ENCODE peak calls at places on chromosomes 7 and 10, in five cellular contexts. X, A, W, Z and L are unnamed samples.

GRCh38 chr7:30925913-30926312 is 14.3 kb downstream of the AQP1 start:
- DNase-seq in X (no peak), A (no peak), W (no peak), Z (no peak), L (peak; percentile 88)

GRCh38 chr7:226281-226882 is 34.0 kb downstream of the FAM20C start:
- DNase-seq in X (no peak), A (no peak), W (no peak), Z (no peak), L (no peak)

GRCh38 chr7:27156508-27156898 is at the start of gene HOXA7:
- DNase-seq in X (no peak), A (no peak), W (no peak), Z (no peak), L (peak; percentile 56)

GRCh38 chr7:26515462-26515861 is 223.8 kb downstream of the SNX10 start:
- DNase-seq in X (no peak), A (no peak), W (no peak), Z (no peak), L (peak; percentile 52)

GRCh38 chr7:2063562-2064360 is 169.0 kb downstream of the MAD1L1 start:
- DNase-seq in X (no peak), A (no peak), W (no peak), Z (no peak), L (peak; percentile 75)

GRCh38 chr10:128498746-128499145 is 372.5 kb upstream of the MKI67 start:
- DNase-seq in X (no peak), A (no peak), W (no peak), Z (no peak), L (no peak)

GRCh38 chr7:116315293-116315692 is 105.0 kb downstream of the TES start:
- DNase-seq in X (no peak), A (no peak), W (no peak), Z (no peak), L (no peak)

GRCh38 chr7:148699024-148699771 is 495 bp downstream of the CUL1 start:
- DNase-seq in X (peak; percentile 65), A (no peak), W (no peak), Z (peak; percentile 82), L (peak; percentile 89)

GRCh38 chr7:2530076-2530967 is 10.7 kb downstream of the LFNG start:
- DNase-seq in X (no peak), A (no peak), W (peak; percentile 39), Z (peak; percentile 78), L (no peak)

GRCh38 chr7:25894902-25895791 is 256.9 kb upstream of the NFE2L3 start:
- DNase-seq in X (no peak), A (no peak), W (peak; percentile 63), Z (peak; percentile 76), L (peak; percentile 86)

GRCh38 chr7:132575987-132576722 is at the start of gene PLXNA4:
- DNase-seq in X (no peak), A (no peak), W (no peak), Z (no peak), L (peak; percentile 73)

GRCh38 chr7:122137291-122138077 is 6.6 kb downstream of the AASS start:
- DNase-seq in X (no peak), A (no peak), W (no peak), Z (no peak), L (no peak)

GRCh38 chr10:37975407-37975991 is 948 bp downstream of the ZNF25 start:
- DNase-seq in X (no peak), A (no peak), W (no peak), Z (no peak), L (peak; percentile 14)

GRCh38 chr10:26863677-26864076 is 2.9 kb upstream of the ABI1 start:
- DNase-seq in X (no peak), A (no peak), W (no peak), Z (no peak), L (no peak)

GRCh38 chr7:128783143-128783799 is 7.7 kb upstream of the OPN1SW start:
- DNase-seq in X (peak; percentile 61), A (peak; percentile 91), W (no peak), Z (peak; percentile 93), L (peak; percentile 91)

GRCh38 chr7:139047970-139048369 is 12.1 kb upstream of the ZC3HAV1L start:
- DNase-seq in X (no peak), A (no peak), W (no peak), Z (no peak), L (no peak)

GRCh38 chr10:58104419-58104818 is 163.3 kb downstream of the IPMK start:
- DNase-seq in X (no peak), A (no peak), W (no peak), Z (no peak), L (no peak)

GRCh38 chr7:55017841-55018240 is 976 bp upstream of the EGFR start:
- DNase-seq in X (no peak), A (no peak), W (no peak), Z (no peak), L (no peak)

GRCh38 chr7:68676789-68677535 is 921.3 kb upstream of the AUTS2 start:
- DNase-seq in X (no peak), A (no peak), W (no peak), Z (no peak), L (no peak)

GRCh38 chr7:7563269-7563668 is 3.4 kb upstream of the MIOS start:
- DNase-seq in X (no peak), A (no peak), W (no peak), Z (no peak), L (no peak)

GRCh38 chr10:13659887-13660544 is 73.3 kb downstream of the PRPF18 start:
- DNase-seq in X (no peak), A (no peak), W (peak; percentile 17), Z (peak; percentile 80), L (peak; percentile 88)

GRCh38 chr10:90125966-90126600 is 424.7 kb downstream of the KIF20B start:
- DNase-seq in X (no peak), A (no peak), W (no peak), Z (no peak), L (no peak)

GRCh38 chr10:77865585-77866324 is 60.8 kb downstream of the DLG5 start:
- DNase-seq in X (no peak), A (no peak), W (no peak), Z (no peak), L (no peak)

GRCh38 chr7:3927446-3928110 is 626.5 kb downstream of the SDK1 start:
- DNase-seq in X (no peak), A (no peak), W (no peak), Z (no peak), L (no peak)

GRCh38 chr10:118047363-118047719 is 600 bp upstream of the RAB11FIP2 start:
- DNase-seq in X (no peak), A (no peak), W (no peak), Z (peak; percentile 8), L (no peak)

GRCh38 chr7:108072116-108072515 is 58.0 kb downstream of the LAMB4 start:
- DNase-seq in X (no peak), A (no peak), W (no peak), Z (no peak), L (no peak)

GRCh38 chr7:45923290-45923689 is 2.2 kb upstream of the IGFBP3 start:
- DNase-seq in X (peak; percentile 23), A (no peak), W (no peak), Z (peak; percentile 48), L (peak; percentile 78)

GRCh38 chr7:82481499-82482097 is 38.0 kb upstream of the CACNA2D1 start:
- DNase-seq in X (peak; percentile 2), A (no peak), W (peak; percentile 0), Z (no peak), L (peak; percentile 50)

GRCh38 chr7:158527902-158528502 is 59.6 kb downstream of the PTPRN2 start:
- DNase-seq in X (no peak), A (no peak), W (no peak), Z (no peak), L (no peak)
- H3K4me3 ChIP-seq in X (no peak overlapping the region), A (no peak overlapping the region), W (no peak overlapping the region), Z (no peak overlapping the region), L (no peak overlapping the region)

GRCh38 chr7:28447071-28447470 is 34.8 kb downstream of the CREB5 start:
- DNase-seq in X (no peak), A (no peak), W (no peak), Z (no peak), L (no peak)
- TF ChIP-seq TAF1 in X (no peak), A (no peak), W (no peak), Z (no peak), L (no peak)

GRCh38 chr10:81876253-81876731 is 1.3 kb downstream of the NRG3 start:
- DNase-seq in X (no peak), A (no peak), W (no peak), Z (no peak), L (peak; percentile 45)

GRCh38 chr10:81875680-81876252 is 772 bp downstream of the NRG3 start:
- DNase-seq in X (no peak), A (no peak), W (no peak), Z (no peak), L (no peak)

GRCh38 chr10:81873932-81874816 is 820 bp upstream of the NRG3 start:
- DNase-seq in X (no peak), A (no peak), W (no peak), Z (no peak), L (peak; percentile 90)

GRCh38 chr10:81873231-81873931 is 1.6 kb upstream of the NRG3 start:
- DNase-seq in X (no peak), A (no peak), W (no peak), Z (no peak), L (no peak)

GRCh38 chr10:81874878-81875679 is at the start of gene NRG3:
- DNase-seq in X (no peak), A (no peak), W (no peak), Z (no peak), L (peak; percentile 77)
- H3K4me3 ChIP-seq in X (no peak within 1 kb of the TSS), A (peak within 1 kb of the TSS; percentile 65), W (no peak within 1 kb of the TSS), Z (no peak within 1 kb of the TSS), L (peak within 1 kb of the TSS; percentile 39)

DNA sequence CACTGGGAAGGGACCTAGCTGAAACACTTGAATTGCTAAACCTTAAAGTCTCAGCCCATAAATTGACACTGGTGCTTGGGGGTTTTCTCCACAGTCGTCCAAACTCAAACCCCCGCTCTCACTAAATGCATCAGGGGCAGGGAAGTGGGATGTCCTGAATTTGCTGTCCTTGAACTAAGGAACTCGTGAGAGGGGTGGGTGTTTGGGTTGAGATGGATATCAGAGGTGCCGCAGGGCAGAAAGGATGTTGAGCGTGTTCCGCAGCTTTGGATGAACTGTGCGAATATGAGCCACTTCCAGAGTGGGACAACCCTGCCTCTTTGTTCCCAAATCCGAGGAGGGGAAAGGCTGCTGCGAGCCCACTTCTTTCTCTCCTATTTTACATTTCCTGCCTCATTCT is 90.3 kb upstream of the LYZL2 start:
- DNase-seq in X (peak; percentile 50), A (no peak), W (no peak), Z (no peak), L (peak; percentile 62)
- TF ChIP-seq TAF1 in X (no peak), A (no peak), W (no peak), Z (no peak), L (no peak)

GRCh38 chr10:103793429-103793828 is 61.9 kb downstream of the SH3PXD2A start:
- DNase-seq in X (peak; percentile 62), A (no peak), W (no peak), Z (no peak), L (no peak)
- H3K4me3 ChIP-seq in X (no peak overlapping the region), A (no peak overlapping the region), W (no peak overlapping the region), Z (no peak overlapping the region), L (no peak overlapping the region)